ENCODE peak calls at places on chromosomes 12 and 14, in six cellular contexts. A is Panc1, W is GM12878, Q is K562, Y is H1, P is SK-N-SH. L is an unnamed sample.

GRCh38 chr12:1311145-1311544 is 283.2 kb downstream of the FBXL14 start:
- DNase-seq in A (no peak), W (no peak), Q (no peak), Y (no peak), P (no peak), L (no peak)

GRCh38 chr12:121175383-121176119 is 34.4 kb upstream of the P2RX4 start:
- DNase-seq in A (no peak), W (no peak), Q (no peak), Y (no peak), P (no peak), L (no peak)

GRCh38 chr12:64746663-64747062 is 12.5 kb downstream of the GNS start:
- DNase-seq in A (no peak), W (no peak), Q (no peak), Y (no peak), P (no peak), L (no peak)

GRCh38 chr12:93183940-93184663 is 193.6 kb upstream of the NUDT4 start:
- DNase-seq in A (no peak), W (peak; percentile 73), Q (no peak), Y (no peak), P (peak; percentile 10), L (no peak)

GRCh38 chr14:81435578-81436295 is 35.6 kb upstream of the STON2 start:
- DNase-seq in A (no peak), W (no peak), Q (peak; percentile 74), Y (peak; percentile 79), P (peak; percentile 85), L (no peak)

GRCh38 chr12:45637706-45638105 is 91.8 kb upstream of the ARID2 start:
- DNase-seq in A (no peak), W (no peak), Q (no peak), Y (no peak), P (no peak), L (no peak)

GRCh38 chr12:120639771-120640721 is at the start of gene CABP1:
- DNase-seq in A (no peak), W (no peak), Q (peak; percentile 97), Y (peak; percentile 87), P (peak; percentile 85), L (no peak)

GRCh38 chr12:122423258-122424165 is 1.0 kb upstream of the CLIP1 start:
- DNase-seq in A (no peak), W (no peak), Q (no peak), Y (peak; percentile 61), P (peak; percentile 60), L (peak; percentile 50)

GRCh38 chr12:51098611-51099010 is 15.2 kb upstream of the CSRNP2 start:
- DNase-seq in A (no peak), W (no peak), Q (no peak), Y (no peak), P (no peak), L (no peak)

GRCh38 chr14:88063807-88064206 is 58.9 kb downstream of the GPR65 start:
- DNase-seq in A (no peak), W (no peak), Q (peak; percentile 18), Y (no peak), P (no peak), L (no peak)

GRCh38 chr14:67151082-67151666 is 38.1 kb upstream of the GARIN2 start:
- DNase-seq in A (no peak), W (no peak), Q (no peak), Y (no peak), P (no peak), L (no peak)

GRCh38 chr14:44886860-44887595 is 74.7 kb downstream of the KLHL28 start:
- DNase-seq in A (no peak), W (no peak), Q (no peak), Y (no peak), P (no peak), L (no peak)

GRCh38 chr12:25529738-25530137 is 23.3 kb downstream of the LMNTD1 start:
- DNase-seq in A (no peak), W (no peak), Q (no peak), Y (no peak), P (no peak), L (no peak)

GRCh38 chr12:40691913-40692616 is at the start of gene CNTN1:
- DNase-seq in A (no peak), W (no peak), Q (no peak), Y (peak; percentile 90), P (peak; percentile 97), L (peak; percentile 36)

GRCh38 chr14:81312289-81312876 is 87.7 kb downstream of the STON2 start:
- DNase-seq in A (no peak), W (no peak), Q (no peak), Y (no peak), P (no peak), L (no peak)

GRCh38 chr12:4956054-4956453 is 46.3 kb downstream of the KCNA1 start:
- DNase-seq in A (no peak), W (no peak), Q (no peak), Y (no peak), P (no peak), L (no peak)

GRCh38 chr14:67636361-67636919 is 16.7 kb downstream of the ARG2 start:
- DNase-seq in A (no peak), W (peak; percentile 39), Q (peak; percentile 41), Y (no peak), P (no peak), L (no peak)

GRCh38 chr12:115597157-115597712 is 680.3 kb downstream of the MED13L start:
- DNase-seq in A (no peak), W (no peak), Q (peak; percentile 28), Y (no peak), P (no peak), L (peak; percentile 16)

GRCh38 chr12:110109037-110109836 is 14.9 kb upstream of the IFT81 start:
- DNase-seq in A (no peak), W (no peak), Q (peak; percentile 16), Y (no peak), P (peak; percentile 34), L (no peak)

GRCh38 chr14:99672506-99673327 is 11.4 kb upstream of the CYP46A1 start:
- DNase-seq in A (no peak), W (no peak), Q (peak; percentile 22), Y (no peak), P (no peak), L (no peak)

GRCh38 chr12:85805654-85806053 is 30.6 kb downstream of the RASSF9 start:
- DNase-seq in A (no peak), W (no peak), Q (no peak), Y (no peak), P (no peak), L (no peak)

GRCh38 chr14:52348796-52349195 is 34.7 kb downstream of the PTGER2 start:
- DNase-seq in A (no peak), W (no peak), Q (no peak), Y (no peak), P (no peak), L (no peak)

GRCh38 chr14:33693237-33693636 is 257.6 kb downstream of the EGLN3 start:
- DNase-seq in A (no peak), W (no peak), Q (no peak), Y (no peak), P (no peak), L (no peak)

GRCh38 chr12:68609955-68610434 is 704 bp upstream of the RAP1B start:
- DNase-seq in A (no peak), W (no peak), Q (no peak), Y (no peak), P (peak; percentile 13), L (no peak)

GRCh38 chr12:89414851-89415250 is 62.5 kb upstream of the DUSP6 start:
- DNase-seq in A (no peak), W (no peak), Q (no peak), Y (no peak), P (no peak), L (no peak)

GRCh38 chr14:102554835-102555819 is 37.3 kb upstream of the RCOR1 start:
- DNase-seq in A (no peak), W (no peak), Q (no peak), Y (peak; percentile 83), P (peak; percentile 29), L (no peak)

GRCh38 chr14:91744068-91744480 is 12.2 kb upstream of the CATSPERB start:
- DNase-seq in A (no peak), W (no peak), Q (no peak), Y (no peak), P (no peak), L (peak; percentile 6)

GRCh38 chr12:84763112-84763511 is 149.5 kb downstream of the SLC6A15 start:
- DNase-seq in A (no peak), W (no peak), Q (no peak), Y (no peak), P (no peak), L (no peak)

GRCh38 chr12:53325539-53326061 is 4.2 kb upstream of the AAAS start:
- DNase-seq in A (no peak), W (no peak), Q (no peak), Y (peak; percentile 69), P (peak; percentile 90), L (no peak)

GRCh38 chr12:66345212-66345611 is 42.9 kb downstream of the HELB start:
- DNase-seq in A (no peak), W (no peak), Q (no peak), Y (no peak), P (no peak), L (no peak)

GRCh38 chr14:90580381-90581335 is 183.8 kb downstream of the CALM1 start:
- DNase-seq in A (no peak), W (no peak), Q (peak; percentile 35), Y (no peak), P (peak; percentile 58), L (no peak)

GRCh38 chr12:79648872-79649271 is 41.9 kb downstream of the PAWR start:
- DNase-seq in A (no peak), W (no peak), Q (no peak), Y (no peak), P (no peak), L (no peak)
- TF ChIP-seq SIN3A in A (no peak), W (no peak), Q (no peak), Y (no peak), P (no peak), L (no peak)

GRCh38 chr12:168201-168600 is 45.8 kb downstream of the SLC6A12 start:
- DNase-seq in A (no peak), W (no peak), Q (no peak), Y (no peak), P (no peak), L (no peak)

GRCh38 chr12:164207-164606 is 49.8 kb downstream of the SLC6A12 start:
- DNase-seq in A (no peak), W (no peak), Q (peak; percentile 30), Y (no peak), P (no peak), L (no peak)

GRCh38 chr12:166425-167091 is 47.4 kb downstream of the SLC6A12 start:
- DNase-seq in A (no peak), W (no peak), Q (no peak), Y (no peak), P (no peak), L (no peak)

GRCh38 chr12:163406-163986 is 50.5 kb downstream of the SLC6A12 start:
- DNase-seq in A (no peak), W (no peak), Q (no peak), Y (no peak), P (no peak), L (no peak)

GRCh38 chr12:165862-166368 is 48.0 kb downstream of the SLC6A12 start:
- DNase-seq in A (no peak), W (no peak), Q (no peak), Y (no peak), P (no peak), L (no peak)
- TF ChIP-seq SIN3A in A (no peak), W (no peak), Q (no peak), Y (no peak), P (no peak), L (no peak)

GRCh38 chr12:79844693-79845092 is 90.2 kb downstream of the PPP1R12A start:
- DNase-seq in A (no peak), W (no peak), Q (peak; percentile 17), Y (no peak), P (no peak), L (peak; percentile 71)
- TF ChIP-seq SIN3A in A (no peak), W (no peak), Q (no peak), Y (no peak), P (no peak), L (no peak)

GRCh38 chr12:107429006-107429698 is 256.4 kb upstream of the PWP1 start:
- DNase-seq in A (no peak), W (no peak), Q (no peak), Y (no peak), P (no peak), L (no peak)
- TF ChIP-seq SIN3A in A (no peak), W (no peak), Q (no peak), Y (no peak), P (no peak), L (no peak)

L was measured in HCT116.